ENCODE peak calls at places on chromosomes 2 and 18, in five cellular contexts. N is A549, V is body of pancreas, Q is pancreas, X is right cardiac atrium. T is an unnamed sample.

GRCh38 chr2:105796791-105797190 is 52.1 kb downstream of the NCK2 start:
- ATAC-seq in N (no peak), V (no peak), Q (no peak), X (no peak), T (no peak)

GRCh38 chr2:239401450-239402227 is 819 bp upstream of the HDAC4 start:
- ATAC-seq in N (peak; percentile 75), V (peak; percentile 77), Q (peak; percentile 86), X (peak; percentile 93), T (peak; percentile 83)

GRCh38 chr2:234514873-234515638 is 18.2 kb upstream of the ARL4C start:
- ATAC-seq in N (peak; percentile 44), V (no peak), Q (no peak), X (no peak), T (no peak)

GRCh38 chr2:33219850-33220275 is 256.6 kb upstream of the RASGRP3 start:
- ATAC-seq in N (peak; percentile 48), V (no peak), Q (no peak), X (no peak), T (no peak)

GRCh38 chr2:164754157-164755093 is 87.2 kb downstream of the COBLL1 start:
- ATAC-seq in N (no peak), V (no peak), Q (no peak), X (no peak), T (no peak)

GRCh38 chr2:221104391-221104811 is 467.7 kb downstream of the EPHA4 start:
- ATAC-seq in N (no peak), V (peak; percentile 38), Q (no peak), X (peak; percentile 98), T (peak; percentile 76)

GRCh38 chr2:181431674-181432073 is 25.5 kb upstream of the ITGA4 start:
- ATAC-seq in N (no peak), V (no peak), Q (no peak), X (no peak), T (no peak)

GRCh38 chr18:42053188-42053781 is 98.3 kb downstream of the PIK3C3 start:
- ATAC-seq in N (peak; percentile 73), V (peak; percentile 45), Q (peak; percentile 64), X (peak; percentile 68), T (no peak)

GRCh38 chr2:222424729-222425671 is 657 bp downstream of the SGPP2 start:
- ATAC-seq in N (peak; percentile 46), V (peak; percentile 27), Q (peak; percentile 52), X (peak; percentile 37), T (no peak)

GRCh38 chr2:233084488-233084887 is 24.3 kb downstream of the INPP5D start:
- ATAC-seq in N (no peak), V (peak; percentile 43), Q (no peak), X (peak; percentile 78), T (peak; percentile 68)

GRCh38 chr18:48928787-48929186 is 22.0 kb downstream of the SMAD7 start:
- ATAC-seq in N (no peak), V (no peak), Q (no peak), X (peak; percentile 72), T (no peak)

GRCh38 chr2:207584952-207585351 is 40.2 kb downstream of the METTL21A start:
- ATAC-seq in N (no peak), V (no peak), Q (no peak), X (peak; percentile 45), T (no peak)

GRCh38 chr2:150644298-150645067 is 157.0 kb upstream of the RND3 start:
- ATAC-seq in N (peak; percentile 96), V (no peak), Q (no peak), X (peak; percentile 86), T (peak; percentile 32)

DNA sequence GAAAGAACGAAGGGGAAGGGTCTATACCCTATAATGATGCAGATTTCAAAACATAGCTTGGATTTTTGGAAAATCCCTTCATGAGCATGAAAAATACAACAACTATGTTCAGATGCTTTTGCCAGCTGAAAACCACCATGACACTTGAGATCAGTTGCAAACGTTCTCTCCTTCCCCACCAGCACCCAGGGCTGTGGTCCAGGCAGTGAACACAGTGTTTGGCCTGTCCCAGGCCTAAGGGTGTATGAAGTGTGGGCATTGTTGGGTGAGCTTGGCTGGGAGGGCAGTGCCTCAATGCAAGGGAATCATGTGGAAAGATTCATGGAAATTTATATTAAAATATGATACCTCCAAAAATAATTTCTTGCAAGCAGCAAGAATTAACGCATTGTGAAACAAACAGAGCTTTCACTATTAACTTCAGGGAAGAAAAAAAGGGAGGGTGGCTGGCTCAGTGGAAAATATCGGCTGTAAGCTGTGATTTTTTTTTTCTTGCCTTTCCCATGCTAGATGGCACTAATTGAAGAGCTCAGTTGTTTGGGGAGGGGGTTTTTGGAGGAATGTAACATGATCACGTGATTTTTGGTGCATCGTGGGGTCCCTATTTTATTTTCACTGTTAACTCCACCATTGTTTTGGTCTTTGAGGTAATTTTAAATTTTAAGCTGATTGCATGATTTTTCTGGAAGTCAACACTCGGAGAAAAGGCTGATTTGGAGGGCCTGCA is 52.0 kb downstream of the CDC42EP3 start:
- ATAC-seq in N (no peak), V (no peak), Q (no peak), X (no peak), T (no peak)
- H3K4me3 ChIP-seq in N (no peak overlapping the region), V (no peak overlapping the region), Q (no peak overlapping the region), X (no peak overlapping the region), T (no peak overlapping the region)

GRCh38 chr2:163733301-163733938 is 2.4 kb downstream of the FIGN start:
- ATAC-seq in N (no peak), V (no peak), Q (no peak), X (no peak), T (no peak)
- H3K4me3 ChIP-seq in N (no peak overlapping the region), V (no peak overlapping the region), Q (no peak overlapping the region), X (peak overlapping the region; percentile 98), T (peak overlapping the region; percentile 77)

GRCh38 chr18:63940008-63940407 is 9.1 kb upstream of the HMSD start:
- ATAC-seq in N (no peak), V (no peak), Q (no peak), X (no peak), T (no peak)

GRCh38 chr18:63936156-63936931 is 12.8 kb upstream of the HMSD start:
- ATAC-seq in N (peak; percentile 99), V (peak; percentile 100), Q (peak; percentile 100), X (peak; percentile 99), T (peak; percentile 90)

GRCh38 chr18:63936932-63937393 is 12.1 kb upstream of the HMSD start:
- ATAC-seq in N (no peak), V (no peak), Q (no peak), X (no peak), T (no peak)
- H3K4me3 ChIP-seq in N (peak overlapping the region; percentile 58), V (no peak overlapping the region), Q (no peak overlapping the region), X (no peak overlapping the region), T (no peak overlapping the region)

DNA sequence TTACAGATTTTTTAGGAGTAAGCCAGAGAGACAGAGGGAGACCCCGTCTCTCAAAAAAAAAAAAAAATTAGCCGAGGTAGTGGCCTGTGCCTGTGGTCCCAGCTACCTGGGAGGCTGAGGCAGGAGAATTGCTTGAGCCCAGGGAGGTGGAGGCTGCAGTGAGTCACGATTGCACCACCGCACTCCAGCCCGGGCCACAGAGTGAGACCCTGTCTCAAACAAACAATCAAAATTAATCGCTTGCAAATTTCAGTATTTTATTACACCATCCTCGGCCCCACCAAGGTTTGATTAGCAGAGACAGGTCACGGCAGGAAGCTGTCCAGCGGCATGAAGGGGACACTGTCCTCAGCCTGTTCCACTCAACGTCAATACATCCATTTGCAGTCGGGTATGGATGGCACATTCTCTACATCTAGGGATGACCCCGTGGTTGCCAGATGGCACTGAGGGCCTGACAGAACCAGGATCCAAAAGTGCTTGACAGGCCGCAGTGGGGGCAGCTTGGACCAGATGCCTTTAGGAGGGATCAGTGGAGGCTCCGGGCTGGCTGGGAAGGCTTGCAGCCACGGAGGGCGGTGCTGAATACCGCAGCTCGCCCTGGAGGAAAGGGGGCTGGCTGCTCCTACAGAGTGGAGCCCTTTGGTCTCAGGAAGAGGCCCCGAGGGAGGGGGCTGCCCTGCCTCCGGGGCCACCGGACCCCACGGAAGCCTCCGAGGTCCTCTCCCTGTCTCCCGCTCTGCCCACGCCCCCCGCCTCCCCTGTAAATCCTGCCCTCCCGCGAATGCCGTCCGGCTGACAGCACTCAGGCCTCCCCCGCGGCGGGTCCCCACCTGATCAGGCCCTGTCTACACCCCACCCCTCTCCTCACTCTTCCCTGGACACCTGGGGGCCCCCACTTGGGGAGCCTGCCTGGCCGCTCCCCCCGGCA is 13.1 kb downstream of the ASPRV1 start:
- ATAC-seq in N (no peak), V (no peak), Q (no peak), X (peak; percentile 32), T (no peak)
- H3K4me3 ChIP-seq in N (no peak overlapping the region), V (no peak overlapping the region), Q (no peak overlapping the region), X (no peak overlapping the region), T (no peak overlapping the region)

GRCh38 chr2:166375205-166375735 is 474 bp downstream of the SCN9A start:
- ATAC-seq in N (peak; percentile 52), V (peak; percentile 20), Q (peak; percentile 35), X (peak; percentile 10), T (peak; percentile 17)
- H3K4me3 ChIP-seq in N (peak overlapping the region; percentile 63), V (peak overlapping the region; percentile 52), Q (peak overlapping the region; percentile 81), X (peak overlapping the region; percentile 53), T (peak overlapping the region; percentile 64)

DNA sequence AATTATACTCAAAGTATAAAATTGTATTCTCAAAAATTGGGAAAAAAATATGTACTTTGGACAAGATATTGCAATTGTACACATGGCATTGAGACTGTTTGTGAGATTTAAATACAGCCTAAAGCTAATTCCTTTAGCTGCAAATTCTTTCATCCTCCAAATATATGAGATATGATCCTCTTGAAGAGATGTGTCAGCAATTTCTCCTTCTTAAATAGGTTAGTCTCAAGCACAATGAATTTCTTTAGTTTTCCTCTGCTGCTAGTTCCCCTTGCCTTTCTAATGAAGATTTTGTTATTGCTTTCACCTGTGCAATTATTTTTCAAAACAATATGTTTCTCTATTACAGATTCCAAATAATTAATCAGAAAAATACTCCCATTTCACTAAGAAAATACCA is 153.4 kb upstream of the GULP1 start:
- ATAC-seq in N (no peak), V (no peak), Q (no peak), X (no peak), T (no peak)
- H3K4me3 ChIP-seq in N (no peak overlapping the region), V (no peak overlapping the region), Q (no peak overlapping the region), X (no peak overlapping the region), T (no peak overlapping the region)

GRCh38 chr2:20538308-20539132 is 91.6 kb downstream of the RHOB start:
- ATAC-seq in N (no peak), V (no peak), Q (no peak), X (peak; percentile 5), T (no peak)
- H3K4me3 ChIP-seq in N (no peak overlapping the region), V (no peak overlapping the region), Q (no peak overlapping the region), X (no peak overlapping the region), T (no peak overlapping the region)

GRCh38 chr18:51212606-51213005 is 15.1 kb upstream of the MEX3C start:
- ATAC-seq in N (no peak), V (no peak), Q (no peak), X (no peak), T (no peak)
- H3K4me3 ChIP-seq in N (no peak overlapping the region), V (no peak overlapping the region), Q (no peak overlapping the region), X (no peak overlapping the region), T (no peak overlapping the region)

GRCh38 chr18:47545613-47546012 is 294.2 kb upstream of the SKOR2 start:
- ATAC-seq in N (no peak), V (no peak), Q (no peak), X (no peak), T (no peak)

GRCh38 chr18:47549141-47549540 is 297.7 kb upstream of the SKOR2 start:
- ATAC-seq in N (no peak), V (no peak), Q (no peak), X (peak; percentile 71), T (no peak)

GRCh38 chr18:47550611-47551010 is 299.2 kb upstream of the SKOR2 start:
- ATAC-seq in N (no peak), V (no peak), Q (no peak), X (no peak), T (no peak)

GRCh38 chr18:47552783-47553182 is 301.3 kb upstream of the SKOR2 start:
- ATAC-seq in N (no peak), V (no peak), Q (no peak), X (no peak), T (no peak)

GRCh38 chr18:47547539-47548202 is 296.2 kb upstream of the SKOR2 start:
- ATAC-seq in N (no peak), V (no peak), Q (no peak), X (no peak), T (no peak)
- H3K4me3 ChIP-seq in N (no peak overlapping the region), V (no peak overlapping the region), Q (no peak overlapping the region), X (no peak overlapping the region), T (no peak overlapping the region)